ENCODE peak calls at places on chromosomes 6 and 20, in five cellular contexts. One of them, this sample, is unnamed.

GRCh38 chr6:158895661-158896060 is 76.5 kb upstream of the EZR start:
- DNase-seq in OCI-LY7: no peak
- DNase-seq in GM03348: no peak
- DNase-seq in activated naive CD4-positive, alpha-beta T cell treated with anti-CD3 and anti-CD28 coated beads for 36 hours: no peak
- DNase-seq in NCI-H774: no peak
- DNase-seq in this sample: no peak

GRCh38 chr6:50655848-50656453 is 57.4 kb upstream of the TFAP2D start:
- DNase-seq in OCI-LY7: peak
- DNase-seq in NCI-H774: no peak
- DNase-seq in GM03348: peak
- DNase-seq in activated naive CD4-positive, alpha-beta T cell treated with anti-CD3 and anti-CD28 coated beads for 36 hours: no peak
- DNase-seq in this sample: no peak

GRCh38 chr6:146896062-146896813 is 297.5 kb downstream of the ADGB start:
- DNase-seq in OCI-LY7: no peak
- DNase-seq in NCI-H774: no peak
- DNase-seq in GM03348: no peak
- DNase-seq in activated naive CD4-positive, alpha-beta T cell treated with anti-CD3 and anti-CD28 coated beads for 36 hours: no peak
- DNase-seq in this sample: no peak

GRCh38 chr20:33079267-33079666 is at the start of gene BPIFB4:
- DNase-seq in OCI-LY7: no peak
- DNase-seq in NCI-H774: no peak
- DNase-seq in GM03348: peak
- DNase-seq in activated naive CD4-positive, alpha-beta T cell treated with anti-CD3 and anti-CD28 coated beads for 36 hours: no peak
- DNase-seq in this sample: no peak

GRCh38 chr6:42572523-42572922 is 8.7 kb downstream of the UBR2 start:
- DNase-seq in NCI-H774: no peak
- DNase-seq in OCI-LY7: peak
- DNase-seq in activated naive CD4-positive, alpha-beta T cell treated with anti-CD3 and anti-CD28 coated beads for 36 hours: no peak
- DNase-seq in GM03348: no peak
- DNase-seq in this sample: peak

GRCh38 chr6:157546366-157546765 is 165.4 kb downstream of the ZDHHC14 start:
- DNase-seq in GM03348: no peak
- DNase-seq in activated naive CD4-positive, alpha-beta T cell treated with anti-CD3 and anti-CD28 coated beads for 36 hours: no peak
- DNase-seq in NCI-H774: no peak
- DNase-seq in OCI-LY7: no peak
- DNase-seq in this sample: no peak

GRCh38 chr6:54847799-54848597 is 1.4 kb downstream of the FAM83B start:
- DNase-seq in NCI-H774: no peak
- DNase-seq in activated naive CD4-positive, alpha-beta T cell treated with anti-CD3 and anti-CD28 coated beads for 36 hours: no peak
- DNase-seq in OCI-LY7: no peak
- DNase-seq in GM03348: peak
- DNase-seq in this sample: no peak

GRCh38 chr6:132218063-132218696 is 183.1 kb downstream of the MOXD1 start:
- DNase-seq in GM03348: peak
- DNase-seq in OCI-LY7: peak
- DNase-seq in activated naive CD4-positive, alpha-beta T cell treated with anti-CD3 and anti-CD28 coated beads for 36 hours: no peak
- DNase-seq in NCI-H774: no peak
- DNase-seq in this sample: no peak

GRCh38 chr6:18748314-18748713 is 361.2 kb downstream of the RNF144B start:
- DNase-seq in activated naive CD4-positive, alpha-beta T cell treated with anti-CD3 and anti-CD28 coated beads for 36 hours: no peak
- DNase-seq in OCI-LY7: no peak
- DNase-seq in GM03348: no peak
- DNase-seq in NCI-H774: no peak
- DNase-seq in this sample: no peak

GRCh38 chr6:79167931-79168694 is 66.4 kb downstream of the HMGN3 start:
- DNase-seq in NCI-H774: no peak
- DNase-seq in GM03348: no peak
- DNase-seq in OCI-LY7: no peak
- DNase-seq in activated naive CD4-positive, alpha-beta T cell treated with anti-CD3 and anti-CD28 coated beads for 36 hours: no peak
- DNase-seq in this sample: no peak

GRCh38 chr6:143333749-143334520 is 116.6 kb downstream of the ADAT2 start:
- DNase-seq in activated naive CD4-positive, alpha-beta T cell treated with anti-CD3 and anti-CD28 coated beads for 36 hours: no peak
- DNase-seq in OCI-LY7: no peak
- DNase-seq in GM03348: no peak
- DNase-seq in NCI-H774: no peak
- DNase-seq in this sample: no peak

GRCh38 chr6:118215269-118215668 is 308.2 kb downstream of the SLC35F1 start:
- DNase-seq in activated naive CD4-positive, alpha-beta T cell treated with anti-CD3 and anti-CD28 coated beads for 36 hours: no peak
- DNase-seq in NCI-H774: no peak
- DNase-seq in GM03348: no peak
- DNase-seq in OCI-LY7: no peak
- DNase-seq in this sample: no peak

GRCh38 chr6:25896252-25896651 is 22.2 kb upstream of the SLC17A3 start:
- DNase-seq in activated naive CD4-positive, alpha-beta T cell treated with anti-CD3 and anti-CD28 coated beads for 36 hours: no peak
- DNase-seq in NCI-H774: no peak
- DNase-seq in OCI-LY7: no peak
- DNase-seq in GM03348: no peak
- DNase-seq in this sample: no peak

GRCh38 chr6:163314791-163315404 is 99.6 kb upstream of the QKI start:
- DNase-seq in NCI-H774: no peak
- DNase-seq in activated naive CD4-positive, alpha-beta T cell treated with anti-CD3 and anti-CD28 coated beads for 36 hours: no peak
- DNase-seq in OCI-LY7: no peak
- DNase-seq in GM03348: no peak
- DNase-seq in this sample: no peak

GRCh38 chr6:2188856-2189384 is 56.5 kb downstream of the GMDS start:
- DNase-seq in OCI-LY7: no peak
- DNase-seq in GM03348: no peak
- DNase-seq in NCI-H774: no peak
- DNase-seq in activated naive CD4-positive, alpha-beta T cell treated with anti-CD3 and anti-CD28 coated beads for 36 hours: no peak
- DNase-seq in this sample: no peak

GRCh38 chr20:36670665-36671357 is 24.8 kb upstream of the SLA2 start:
- DNase-seq in OCI-LY7: no peak
- DNase-seq in GM03348: no peak
- DNase-seq in activated naive CD4-positive, alpha-beta T cell treated with anti-CD3 and anti-CD28 coated beads for 36 hours: no peak
- DNase-seq in NCI-H774: no peak
- DNase-seq in this sample: no peak

GRCh38 chr6:109221543-109222195 is 126.4 kb downstream of the CEP57L1 start:
- DNase-seq in OCI-LY7: no peak
- DNase-seq in activated naive CD4-positive, alpha-beta T cell treated with anti-CD3 and anti-CD28 coated beads for 36 hours: no peak
- DNase-seq in NCI-H774: no peak
- DNase-seq in GM03348: no peak
- DNase-seq in this sample: no peak

GRCh38 chr20:5658897-5659296 is 91.3 kb upstream of the SHLD1 start:
- DNase-seq in GM03348: peak
- DNase-seq in OCI-LY7: peak
- DNase-seq in NCI-H774: peak
- DNase-seq in activated naive CD4-positive, alpha-beta T cell treated with anti-CD3 and anti-CD28 coated beads for 36 hours: peak
- DNase-seq in this sample: no peak

GRCh38 chr20:38167851-38168760 is 3.0 kb upstream of the TGM2 start:
- DNase-seq in GM03348: peak
- DNase-seq in OCI-LY7: no peak
- DNase-seq in NCI-H774: no peak
- DNase-seq in activated naive CD4-positive, alpha-beta T cell treated with anti-CD3 and anti-CD28 coated beads for 36 hours: no peak
- DNase-seq in this sample: no peak

GRCh38 chr6:21915707-21916399 is 322.3 kb downstream of the SOX4 start:
- DNase-seq in NCI-H774: no peak
- DNase-seq in activated naive CD4-positive, alpha-beta T cell treated with anti-CD3 and anti-CD28 coated beads for 36 hours: peak
- DNase-seq in GM03348: peak
- DNase-seq in OCI-LY7: no peak
- DNase-seq in this sample: peak

This sample was measured in DND-41.